ENCODE peak calls at places on chromosomes 6 and 20, in five cellular contexts. K is endothelial cell; L is T47D; U is G401; M is activated T-cell treated with anti-CD3 and anti-CD28 coated beads, Interleukin-2, amount 50 U/mL, for 72 hours. F is an unnamed sample.

GRCh38 chr20:38985060-38985459 is 22.9 kb downstream of the DHX35 start:
- DNase-seq in M (no peak), L (no peak), K (no peak), U (no peak), F (no peak)

GRCh38 chr6:40996591-40997247 is 42.3 kb downstream of the UNC5CL start:
- DNase-seq in U (no peak), K (peak; percentile 47), L (peak; percentile 5), M (no peak), F (no peak)

GRCh38 chr6:5507056-5507722 is 245.9 kb downstream of the FARS2 start:
- DNase-seq in L (no peak), M (no peak), U (no peak), K (no peak), F (no peak)

GRCh38 chr6:89944181-89944755 is 50.0 kb downstream of the GJA10 start:
- DNase-seq in M (no peak), K (no peak), U (no peak), L (no peak), F (no peak)

GRCh38 chr6:17132967-17133366 is 31.1 kb downstream of the STMND1 start:
- DNase-seq in K (no peak), U (no peak), L (no peak), M (no peak), F (no peak)

GRCh38 chr6:89353118-89353556 is 615 bp upstream of the UBE2J1 start:
- DNase-seq in K (no peak), U (no peak), L (no peak), M (no peak), F (no peak)

GRCh38 chr20:4819901-4820300 is 98.2 kb downstream of the PRND start:
- DNase-seq in M (no peak), L (no peak), U (no peak), K (no peak), F (no peak)

GRCh38 chr6:117907600-117908245 is 659 bp downstream of the SLC35F1 start:
- DNase-seq in K (peak; percentile 45), L (no peak), M (peak; percentile 9), U (no peak), F (peak; percentile 19)

GRCh38 chr6:169335301-169335700 is 81.7 kb upstream of the THBS2 start:
- DNase-seq in U (no peak), K (no peak), L (no peak), M (no peak), F (no peak)

GRCh38 chr20:63835031-63835858 is 4.2 kb upstream of the ZBTB46 start:
- DNase-seq in U (peak; percentile 99), M (no peak), L (peak; percentile 99), K (peak; percentile 87), F (peak; percentile 82)

GRCh38 chr20:57874141-57874540 is 164.3 kb upstream of the PMEPA1 start:
- DNase-seq in U (no peak), L (no peak), M (no peak), K (no peak), F (no peak)

GRCh38 chr6:111618407-111618806 is 12.7 kb upstream of the TRAF3IP2 start:
- DNase-seq in L (no peak), K (no peak), U (no peak), M (no peak), F (no peak)

GRCh38 chr6:162123797-162124196 is 603.8 kb downstream of the PRKN start:
- DNase-seq in L (no peak), U (no peak), M (no peak), K (no peak), F (no peak)

GRCh38 chr20:5504061-5504739 is 187.4 kb upstream of the PROKR2 start:
- DNase-seq in L (no peak), K (peak; percentile 35), U (peak; percentile 72), M (peak; percentile 24), F (peak; percentile 79)

GRCh38 chr6:11711994-11712698 is 66.5 kb downstream of the ADTRP start:
- DNase-seq in L (no peak), M (peak; percentile 41), K (no peak), U (no peak), F (no peak)

GRCh38 chr20:57244627-57245214 is 21.7 kb downstream of the BMP7 start:
- DNase-seq in U (no peak), M (no peak), L (peak; percentile 55), K (no peak), F (no peak)

GRCh38 chr20:57718490-57719009 is 8.7 kb upstream of the PMEPA1 start:
- DNase-seq in K (peak; percentile 89), L (peak; percentile 99), U (peak; percentile 80), M (peak; percentile 94), F (peak; percentile 100)

GRCh38 chr20:18428490-18429173 is 38.2 kb downstream of the DZANK1 start:
- DNase-seq in M (no peak), K (no peak), L (peak; percentile 35), U (no peak), F (no peak)

GRCh38 chr6:83126223-83126622 is 58.8 kb downstream of the DOP1A start:
- DNase-seq in M (no peak), U (no peak), L (no peak), K (no peak), F (no peak)

GRCh38 chr20:58141971-58142842 is 86.2 kb downstream of the ANKRD60 start:
- DNase-seq in M (no peak), K (no peak), U (no peak), L (no peak), F (no peak)

GRCh38 chr6:161079566-161080262 is 88.1 kb downstream of the MAP3K4 start:
- DNase-seq in U (no peak), L (no peak), K (no peak), M (peak; percentile 78), F (peak; percentile 29)

GRCh38 chr20:51533291-51534172 is 9.0 kb downstream of the NFATC2 start:
- DNase-seq in K (no peak), L (no peak), M (no peak), U (no peak), F (no peak)

GRCh38 chr20:44728835-44729342 is 13.7 kb downstream of the CCN5 start:
- DNase-seq in U (no peak), L (peak; percentile 95), K (no peak), M (no peak), F (no peak)

GRCh38 chr6:44254957-44255808 is 2.1 kb downstream of the SLC35B2 start:
- DNase-seq in K (no peak), M (peak; percentile 55), U (peak; percentile 37), L (peak; percentile 35), F (no peak)

GRCh38 chr20:33981964-33982363 is 11.7 kb upstream of the RALY start:
- DNase-seq in M (no peak), U (no peak), K (no peak), L (no peak), F (no peak)

GRCh38 chr6:131400782-131401496 is 172.1 kb upstream of the ARG1 start:
- DNase-seq in M (no peak), L (no peak), U (no peak), K (no peak), F (no peak)

GRCh38 chr6:168201383-168201782 is 118.2 kb downstream of the DACT2 start:
- DNase-seq in L (peak; percentile 47), M (no peak), K (no peak), U (no peak), F (no peak)

GRCh38 chr6:3696525-3696924 is 55.0 kb downstream of the PXDC1 start:
- DNase-seq in K (no peak), M (no peak), U (peak; percentile 58), L (no peak), F (no peak)

GRCh38 chr6:143542915-143543314 is 31.4 kb upstream of the FUCA2 start:
- DNase-seq in U (no peak), K (no peak), M (no peak), L (no peak), F (no peak)

GRCh38 chr6:64074981-64075380 is 439.4 kb downstream of the PHF3 start:
- DNase-seq in K (no peak), L (no peak), M (no peak), U (no peak), F (no peak)

GRCh38 chr6:133242761-133243590 is 1.8 kb downstream of the EYA4 start:
- DNase-seq in L (no peak), U (no peak), K (peak; percentile 24), M (no peak), F (no peak)

GRCh38 chr20:25014816-25015215 is 22.3 kb upstream of the APMAP start:
- DNase-seq in U (no peak), L (no peak), K (no peak), M (no peak), F (no peak)

GRCh38 chr20:52845044-52845443 is 127.1 kb upstream of the TSHZ2 start:
- DNase-seq in M (no peak), L (no peak), U (no peak), K (no peak), F (no peak)

GRCh38 chr20:40993794-40994540 is 34.7 kb upstream of the TOP1 start:
- DNase-seq in M (no peak), L (no peak), U (no peak), K (no peak), F (no peak)

GRCh38 chr20:22583773-22584629 is at the start of gene FOXA2:
- DNase-seq in L (peak; percentile 19), M (no peak), K (no peak), U (no peak), F (no peak)

GRCh38 chr6:13373919-13374318 is 45.6 kb upstream of the TBC1D7 start:
- DNase-seq in U (no peak), M (no peak), K (no peak), L (no peak), F (no peak)

F was measured in frontal cortex.